ENCODE peak calls at places on chromosomes 5 and 9, in nine cellular contexts. W is mucosa of descending colon, Y is astrocyte of the cerebellum, O is endothelial cell of umbilical vein, C is OCI-LY7, D is stomach, H is WTC11, B is psoas muscle, Z is Calu3. F is an unnamed sample.

GRCh38 chr5:73103885-73104284 is 16.5 kb upstream of the TMEM171 start:
- DNase-seq in Z (no peak), O (no peak), D (no peak), C (no peak), W (no peak), H (no peak), Y (no peak), B (no peak), F (no peak)

GRCh38 chr5:149210229-149210628 is 61.4 kb upstream of the AFAP1L1 start:
- DNase-seq in C (no peak), H (no peak), Z (no peak), Y (peak; percentile 16), B (no peak), D (no peak), O (peak; percentile 74), W (no peak), F (no peak)

GRCh38 chr5:76710991-76711390 is 4.9 kb upstream of the F2R start:
- DNase-seq in H (no peak), O (no peak), D (no peak), Z (no peak), Y (no peak), W (no peak), C (no peak), B (no peak), F (no peak)

GRCh38 chr5:174573210-174574014 is 151.0 kb upstream of the MSX2 start:
- DNase-seq in O (no peak), W (no peak), C (no peak), Z (no peak), H (no peak), D (no peak), B (no peak), Y (no peak), F (no peak)

GRCh38 chr5:83488271-83488670 is 16.7 kb downstream of the VCAN start:
- DNase-seq in B (no peak), H (no peak), W (no peak), C (no peak), Y (no peak), O (no peak), D (no peak), Z (no peak), F (no peak)

GRCh38 chr5:56545016-56545415 is 270.3 kb upstream of the MAP3K1 start:
- DNase-seq in W (no peak), Z (no peak), B (no peak), H (no peak), Y (no peak), C (no peak), O (no peak), D (no peak), F (no peak)

GRCh38 chr9:79592736-79593493 is 21.1 kb downstream of the TLE4 start:
- DNase-seq in H (no peak), Y (no peak), Z (no peak), D (no peak), W (no peak), O (no peak), B (no peak), C (no peak), F (no peak)

GRCh38 chr5:36692791-36693763 is 86.7 kb downstream of the SLC1A3 start:
- DNase-seq in C (peak; percentile 34), Z (peak; percentile 76), D (peak; percentile 72), W (peak; percentile 66), H (peak; percentile 87), B (peak; percentile 78), O (peak; percentile 64), Y (peak; percentile 51), F (peak; percentile 81)

GRCh38 chr5:96609369-96609768 is 52.8 kb upstream of the CAST start:
- DNase-seq in D (no peak), B (no peak), H (no peak), Y (no peak), Z (no peak), W (no peak), C (no peak), O (no peak), F (no peak)

GRCh38 chr9:137570566-137570965 is 8.2 kb downstream of the DPH7 start:
- DNase-seq in H (no peak), Z (no peak), Y (no peak), C (no peak), B (no peak), W (no peak), O (no peak), D (no peak), F (no peak)

GRCh38 chr5:88203977-88204735 is 64.5 kb downstream of the TMEM161B start:
- DNase-seq in Z (no peak), O (no peak), H (no peak), W (no peak), B (no peak), C (no peak), Y (peak; percentile 64), D (no peak), F (no peak)

GRCh38 chr9:127021664-127022337 is 100.6 kb downstream of the ANGPTL2 start:
- DNase-seq in B (peak; percentile 89), D (peak; percentile 47), Z (no peak), C (no peak), W (peak; percentile 58), Y (peak; percentile 83), H (no peak), O (no peak), F (no peak)

GRCh38 chr5:142446131-142446959 is 121.5 kb upstream of the SPRY4 start:
- DNase-seq in Z (peak; percentile 20), W (no peak), O (peak; percentile 67), H (no peak), C (no peak), B (no peak), D (no peak), Y (no peak), F (no peak)

GRCh38 chr9:114968710-114969109 is 38.3 kb upstream of the TNFSF8 start:
- DNase-seq in Z (no peak), D (no peak), B (no peak), H (no peak), Y (peak; percentile 16), C (no peak), O (no peak), W (no peak), F (no peak)

GRCh38 chr5:1208743-1209551 is 7.6 kb downstream of the SLC6A19 start:
- DNase-seq in O (peak; percentile 24), B (peak; percentile 12), Z (peak; percentile 74), Y (no peak), H (peak; percentile 18), D (peak; percentile 38), C (no peak), W (peak; percentile 76), F (peak; percentile 60)
- TF ChIP-seq CTCF in O (peak; percentile 63), B (peak; percentile 24), Z (peak; percentile 54), Y (peak; percentile 53), H (no peak), D (no peak), C (peak; percentile 33), W (peak; percentile 34), F (peak; percentile 36)

GRCh38 chr9:113409883-113410206 is 630 bp downstream of the POLE3 start:
- DNase-seq in Z (no peak), C (no peak), B (no peak), D (peak; percentile 29), W (no peak), H (no peak), O (no peak), Y (no peak), F (no peak)

GRCh38 chr9:113409481-113409880 is 994 bp downstream of the POLE3 start:
- DNase-seq in D (no peak), Z (no peak), W (no peak), Y (no peak), B (no peak), O (peak; percentile 7), H (no peak), C (peak; percentile 20), F (no peak)

GRCh38 chr9:113416149-113416726 is 5.7 kb downstream of the C9orf43 start:
- DNase-seq in H (no peak), O (no peak), D (no peak), W (no peak), Z (no peak), C (peak; percentile 91), Y (no peak), B (no peak), F (peak; percentile 61)

GRCh38 chr9:113410207-113411158 is at the start of the genes C9orf43 and POLE3:
- DNase-seq in Y (peak; percentile 90), C (peak; percentile 97), D (peak; percentile 95), W (peak; percentile 96), B (peak; percentile 96), Z (peak; percentile 89), H (peak; percentile 90), O (peak; percentile 97), F (peak; percentile 92)
- TF ChIP-seq CTCF in Y (no peak), C (no peak), D (no peak), W (no peak), B (no peak), Z (no peak), H (no peak), O (no peak), F (peak; percentile 25)

DNA sequence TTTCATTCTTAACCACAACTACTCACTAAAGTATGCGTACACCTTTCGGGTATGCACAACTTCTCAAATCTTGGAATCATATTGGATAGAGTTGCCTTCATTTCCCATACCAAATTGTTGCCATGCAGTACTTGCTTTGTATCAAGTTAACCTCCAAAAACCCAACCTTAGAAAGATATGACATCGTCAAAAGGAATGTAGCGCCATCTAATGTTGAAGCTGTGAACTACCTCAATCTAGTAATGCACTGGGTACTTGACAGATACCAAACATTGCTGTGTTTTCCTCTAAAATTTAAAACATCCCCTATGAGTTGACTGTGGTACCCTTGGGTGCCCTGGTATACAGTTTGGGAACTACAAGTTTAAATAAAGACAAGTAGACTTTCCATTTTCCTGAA is 318.4 kb downstream of the ARL15 start:
- DNase-seq in B (no peak), D (no peak), O (peak; percentile 28), C (no peak), Y (no peak), W (no peak), Z (no peak), H (no peak), F (no peak)
- TF ChIP-seq CTCF in B (peak; percentile 46), D (no peak), O (peak; percentile 30), C (peak; percentile 66), Y (peak; percentile 5), W (no peak), Z (no peak), H (peak; percentile 45), F (peak; percentile 39)

GRCh38 chr5:171223927-171224326 is 85.1 kb upstream of the TLX3 start:
- DNase-seq in Z (no peak), W (no peak), D (no peak), Y (no peak), O (peak; percentile 69), B (no peak), C (no peak), H (no peak), F (no peak)

GRCh38 chr5:171221931-171222330 is 87.1 kb upstream of the TLX3 start:
- DNase-seq in Y (no peak), H (no peak), W (no peak), Z (no peak), O (no peak), D (no peak), B (no peak), C (no peak), F (no peak)

GRCh38 chr5:171226096-171226495 is 83.0 kb upstream of the TLX3 start:
- DNase-seq in B (no peak), W (no peak), Z (no peak), H (no peak), D (no peak), Y (peak; percentile 1), C (no peak), O (peak; percentile 42), F (no peak)

DNA sequence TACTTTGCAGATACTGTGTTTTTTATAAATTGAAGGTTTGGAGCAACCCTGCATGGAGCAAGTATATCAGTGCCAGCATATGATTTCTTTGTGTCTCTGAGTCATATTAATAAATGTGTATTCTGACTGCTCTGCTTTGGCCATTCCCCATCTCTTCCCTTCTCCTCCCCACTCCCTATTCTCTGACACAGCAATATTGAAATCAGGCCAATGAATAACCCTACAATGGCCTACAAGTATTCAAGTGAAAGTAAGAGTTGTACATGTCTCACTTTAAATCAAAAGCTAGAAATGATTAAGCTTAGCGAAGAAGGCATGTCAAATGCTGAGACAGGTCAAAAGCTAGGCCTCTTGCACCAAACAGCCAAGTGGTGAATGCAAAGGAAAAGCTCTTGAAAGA is 82.2 kb upstream of the TLX3 start:
- DNase-seq in W (no peak), B (no peak), O (no peak), Y (no peak), C (no peak), D (no peak), H (no peak), Z (no peak), F (no peak)
- TF ChIP-seq CTCF in W (no peak), B (no peak), O (no peak), Y (no peak), C (no peak), D (no peak), H (no peak), Z (no peak), F (no peak)